ENCODE peak calls at places on chromosomes 4 and X, in nine cellular contexts. G is endothelial cell; S is LHCN-M2; K is dorsolateral prefrontal cortex; X is upper lobe of right lung; M is activated CD4-positive, alpha-beta T cell treated with anti-CD3 and anti-CD28 coated beads, Interleukin-2, amount 10 ng/mL, durations not matched to agents 7 days and 5 days; E is ELF-1; Z is astrocyte of the spinal cord; U is OCI-M1. J is an unnamed sample.

GRCh38 chr4:25919676-25920075 is 5.7 kb downstream of the SMIM20 start:
- DNase-seq in G (no peak), S (no peak), K (no peak), X (no peak), M (no peak), E (no peak), Z (no peak), U (peak), J (no peak)

GRCh38 chr4:88283661-88284377 is 542 bp downstream of the PPM1K start:
- DNase-seq in G (peak), S (no peak), K (peak), X (peak), M (peak), E (peak), Z (peak), U (peak), J (peak)

GRCh38 chrX:2264179-2265030 is 236.4 kb downstream of the DHRSX start:
- DNase-seq in G (no peak), S (peak), K (no peak), X (no peak), M (no peak), E (no peak), Z (no peak), U (no peak), J (no peak)

GRCh38 chrX:9847071-9847470 is 60.8 kb downstream of the SHROOM2 start:
- DNase-seq in G (no peak), S (peak), K (no peak), X (no peak), M (no peak), E (peak), Z (peak), U (no peak), J (no peak)

GRCh38 chr4:109730294-109731051 is 603 bp upstream of the PLA2G12A start:
- DNase-seq in G (peak), S (peak), K (peak), X (peak), M (no peak), E (peak), Z (peak), U (peak), J (peak)

GRCh38 chr4:8770518-8771257 is 101.0 kb downstream of the HMX1 start:
- DNase-seq in G (no peak), S (no peak), K (no peak), X (peak), M (no peak), E (no peak), Z (no peak), U (no peak), J (peak)

GRCh38 chr4:118259103-118259502 is 93.7 kb downstream of the PRSS12 start:
- DNase-seq in G (no peak), S (no peak), K (no peak), X (no peak), M (no peak), E (no peak), Z (no peak), U (peak), J (no peak)

GRCh38 chrX:23883737-23884354 is 23.9 kb downstream of the APOO start:
- DNase-seq in G (no peak), S (peak), K (no peak), X (no peak), M (no peak), E (peak), Z (peak), U (peak), J (no peak)

GRCh38 chr4:186149872-186150271 is 41.5 kb upstream of the CYP4V2 start:
- DNase-seq in G (peak), S (no peak), K (no peak), X (no peak), M (no peak), E (peak), Z (peak), U (no peak), J (peak)

GRCh38 chr4:31613946-31614623 is 893.9 kb downstream of the PCDH7 start:
- DNase-seq in G (no peak), S (no peak), K (no peak), X (no peak), M (no peak), E (no peak), Z (peak), U (no peak), J (no peak)

GRCh38 chrX:95911062-95911461 is 773.6 kb upstream of the DIAPH2 start:
- DNase-seq in G (no peak), S (no peak), K (no peak), X (no peak), M (no peak), E (no peak), Z (no peak), U (no peak), J (no peak)

GRCh38 chrX:1483843-1484637 is 31.3 kb upstream of the ASMTL start:
- DNase-seq in G (no peak), S (no peak), K (no peak), X (peak), M (peak), E (no peak), Z (no peak), U (no peak), J (no peak)

GRCh38 chr4:150126201-150126879 is 48.1 kb downstream of the DCLK2 start:
- DNase-seq in G (no peak), S (peak), K (no peak), X (no peak), M (no peak), E (no peak), Z (peak), U (no peak), J (no peak)

GRCh38 chrX:149060921-149061320 is 444.2 kb downstream of the IDS start:
- DNase-seq in G (no peak), S (peak), K (no peak), X (no peak), M (no peak), E (no peak), Z (peak), U (no peak), J (no peak)

GRCh38 chr4:147361726-147362125 is 119.2 kb upstream of the EDNRA start:
- DNase-seq in G (no peak), S (peak), K (no peak), X (no peak), M (no peak), E (peak), Z (peak), U (peak), J (no peak)

GRCh38 chrX:139831689-139832456 is 101.0 kb downstream of the ATP11C start:
- DNase-seq in G (no peak), S (peak), K (no peak), X (no peak), M (no peak), E (no peak), Z (peak), U (peak), J (no peak)

GRCh38 chr4:126850286-126850685 is 782.5 kb upstream of the INTU start:
- DNase-seq in G (no peak), S (peak), K (no peak), X (no peak), M (no peak), E (no peak), Z (peak), U (peak), J (no peak)

GRCh38 chr4:154292589-154292988 is 199.0 kb downstream of the DCHS2 start:
- DNase-seq in G (no peak), S (no peak), K (no peak), X (no peak), M (no peak), E (no peak), Z (no peak), U (no peak), J (no peak)

GRCh38 chr4:3484057-3484973 is 21.2 kb downstream of the DOK7 start:
- DNase-seq in G (no peak), S (peak), K (peak), X (no peak), M (no peak), E (peak), Z (no peak), U (no peak), J (peak)

GRCh38 chrX:275967-276587 is 5.1 kb upstream of the PLCXD1 start:
- DNase-seq in G (peak), S (peak), K (peak), X (peak), M (peak), E (peak), Z (peak), U (no peak), J (peak)

GRCh38 chrX:10015711-10016515 is 48.8 kb downstream of the CLDN34 start:
- DNase-seq in G (peak), S (no peak), K (peak), X (peak), M (no peak), E (peak), Z (no peak), U (no peak), J (peak)

GRCh38 chr4:1196421-1197183 is 24.2 kb upstream of the SPON2 start:
- DNase-seq in G (no peak), S (no peak), K (no peak), X (no peak), M (no peak), E (no peak), Z (no peak), U (no peak), J (peak)

GRCh38 chr4:176882201-176882600 is 89.5 kb upstream of the VEGFC start:
- DNase-seq in G (no peak), S (no peak), K (no peak), X (no peak), M (no peak), E (no peak), Z (no peak), U (no peak), J (no peak)

GRCh38 chrX:23398570-23398969 is 63.9 kb downstream of the PTCHD1 start:
- DNase-seq in G (no peak), S (no peak), K (no peak), X (no peak), M (no peak), E (no peak), Z (no peak), U (no peak), J (no peak)

GRCh38 chr4:12926189-12927066 is 557.7 kb downstream of the RAB28 start:
- DNase-seq in G (no peak), S (no peak), K (no peak), X (no peak), M (no peak), E (no peak), Z (no peak), U (no peak), J (no peak)

GRCh38 chrX:121000589-121000988 is 15.0 kb upstream of the CT47A1 start:
- DNase-seq in G (no peak), S (no peak), K (no peak), X (no peak), M (no peak), E (peak), Z (peak), U (peak), J (no peak)

GRCh38 chrX:13008189-13008533 is 33.3 kb downstream of the TMSB4X start:
- DNase-seq in G (no peak), S (no peak), K (no peak), X (no peak), M (no peak), E (no peak), Z (no peak), U (peak), J (no peak)

GRCh38 chr4:129474698-129475097 is 378.7 kb downstream of the C4orf33 start:
- DNase-seq in G (no peak), S (no peak), K (no peak), X (no peak), M (no peak), E (peak), Z (no peak), U (no peak), J (no peak)

GRCh38 chrX:25523574-25523973 is 507.8 kb upstream of the ARX start:
- DNase-seq in G (peak), S (no peak), K (no peak), X (no peak), M (peak), E (peak), Z (peak), U (peak), J (no peak)

GRCh38 chr4:140253556-140254027 is 99.6 kb upstream of the MAML3 start:
- DNase-seq in G (no peak), S (no peak), K (no peak), X (no peak), M (no peak), E (no peak), Z (no peak), U (no peak), J (no peak)

GRCh38 chrX:100895365-100896075 is 21.4 kb upstream of the NOX1 start:
- DNase-seq in G (peak), S (peak), K (no peak), X (no peak), M (peak), E (peak), Z (peak), U (peak), J (no peak)

GRCh38 chr4:169039271-169039954 is 29.4 kb upstream of the CBR4 start:
- DNase-seq in G (no peak), S (no peak), K (no peak), X (no peak), M (no peak), E (peak), Z (no peak), U (no peak), J (no peak)

GRCh38 chrX:47482065-47482511 is 934 bp downstream of the ZNF41 start:
- DNase-seq in G (no peak), S (no peak), K (no peak), X (no peak), M (no peak), E (no peak), Z (no peak), U (no peak), J (no peak)

GRCh38 chr4:99723555-99724450 is 66.2 kb upstream of the C4orf54 start:
- DNase-seq in G (no peak), S (peak), K (peak), X (peak), M (no peak), E (peak), Z (peak), U (peak), J (no peak)